ENCODE peak calls at places on chromosomes 6 and 20, in seven cellular contexts. W is psoas muscle, T is neural crest cell, P is mesothelial cell of epicardium, O is fibroblast of mammary gland, K is GM13977, H is fibroblast of pulmonary artery. A is an unnamed sample.

GRCh38 chr6:26270903-26271639 is 93.9 kb upstream of the BTN3A2 start:
- DNase-seq in W (peak), T (peak), P (peak), O (peak), K (peak), H (peak), A (peak)

GRCh38 chr6:39899540-39900295 is 34.5 kb downstream of the MOCS1 start:
- DNase-seq in W (no peak), T (no peak), P (no peak), O (no peak), K (no peak), H (no peak), A (no peak)

GRCh38 chr6:26087284-26088115 is at the start of gene HFE:
- DNase-seq in W (peak), T (peak), P (no peak), O (peak), K (no peak), H (peak), A (peak)

GRCh38 chr6:20182926-20183521 is 29.2 kb downstream of the MBOAT1 start:
- DNase-seq in W (no peak), T (no peak), P (no peak), O (no peak), K (no peak), H (no peak), A (no peak)

GRCh38 chr6:169886631-169887227 is 135.3 kb downstream of the ERMARD start:
- DNase-seq in W (no peak), T (no peak), P (no peak), O (no peak), K (no peak), H (no peak), A (no peak)

GRCh38 chr20:62417981-62418708 is 9.2 kb downstream of the RBBP8NL start:
- DNase-seq in W (no peak), T (no peak), P (no peak), O (no peak), K (no peak), H (no peak), A (no peak)

GRCh38 chr6:79777713-79778579 is 146.8 kb downstream of the SH3BGRL2 start:
- DNase-seq in W (peak), T (peak), P (peak), O (peak), K (peak), H (peak), A (peak)

GRCh38 chr6:110554966-110555460 is 78.6 kb upstream of the SLC22A16 start:
- DNase-seq in W (no peak), T (no peak), P (no peak), O (no peak), K (no peak), H (no peak), A (no peak)

GRCh38 chr6:4931530-4932505 is 72.0 kb downstream of the RPP40 start:
- DNase-seq in W (no peak), T (no peak), P (no peak), O (peak), K (no peak), H (no peak), A (no peak)

GRCh38 chr6:43178951-43179830 is 2.8 kb upstream of the CUL9 start:
- DNase-seq in W (no peak), T (no peak), P (no peak), O (no peak), K (no peak), H (no peak), A (no peak)

DNA sequence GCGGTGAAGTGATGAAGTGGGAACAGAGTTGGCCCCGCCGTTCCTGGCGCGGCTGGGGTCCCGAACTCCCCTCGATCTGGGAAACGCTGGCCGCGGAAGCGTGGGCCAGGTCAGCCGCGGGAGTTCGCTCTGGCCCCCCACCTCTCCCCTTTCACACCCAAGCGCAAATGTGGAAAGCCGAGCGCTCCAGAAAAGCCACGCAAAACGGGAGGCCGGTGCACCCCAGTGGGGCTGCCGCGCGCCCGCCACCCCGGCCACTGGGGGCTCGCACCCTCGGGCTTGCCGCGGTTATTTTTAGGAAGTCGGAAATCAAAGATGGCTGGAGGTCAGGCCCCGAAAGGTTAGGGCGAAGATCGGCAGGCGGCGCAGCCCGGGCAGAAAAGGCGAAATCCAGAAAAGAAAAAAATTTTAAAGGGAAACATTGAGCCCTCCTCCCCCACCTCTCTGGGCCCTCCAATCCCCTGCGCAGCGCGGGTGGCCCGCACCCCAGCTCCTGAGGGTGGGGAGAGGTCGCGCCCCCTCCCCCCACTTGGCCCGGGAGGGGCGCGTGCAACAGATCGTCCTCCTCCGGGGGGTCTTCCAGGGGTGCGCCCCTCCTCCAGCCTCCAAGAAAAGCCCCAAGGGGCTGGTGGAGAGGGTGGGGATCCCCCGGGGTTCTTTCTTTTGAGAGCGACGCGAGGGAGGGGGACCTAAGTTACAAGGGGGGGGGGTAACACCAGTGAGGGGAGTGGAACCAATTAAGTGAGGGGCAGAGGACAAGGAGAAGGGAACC is 915 bp downstream of the SALL4 start:
- DNase-seq in W (no peak), T (peak), P (no peak), O (no peak), K (no peak), H (no peak), A (no peak)
- TF ChIP-seq CTCF in W (no peak), T (peak), P (no peak), O (no peak), K (no peak), H (peak), A (no peak)

DNA sequence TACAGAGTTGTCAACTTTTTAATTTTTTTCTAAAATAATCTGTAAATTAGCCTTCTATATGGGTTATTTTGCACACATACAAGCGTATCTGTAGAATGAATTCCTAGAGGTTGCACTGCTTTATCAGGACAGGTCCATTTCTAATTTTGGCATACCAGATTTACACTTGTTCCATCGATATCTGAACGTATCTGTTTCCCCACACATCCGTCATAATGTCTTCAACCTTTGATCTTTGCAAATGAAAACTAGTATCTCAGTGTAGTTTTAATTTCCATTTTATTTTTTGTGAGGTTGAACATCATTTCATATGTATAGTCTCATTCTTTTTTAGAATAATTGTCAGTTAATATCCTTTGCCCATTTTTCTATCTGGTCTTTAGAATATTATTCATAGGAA is 22.7 kb downstream of the SENP6 start:
- DNase-seq in W (no peak), T (no peak), P (no peak), O (no peak), K (no peak), H (no peak), A (no peak)
- TF ChIP-seq CTCF in W (no peak), T (no peak), P (no peak), O (no peak), K (no peak), H (no peak), A (no peak)

GRCh38 chr6:50062051-50062450 is 12.3 kb upstream of the DEFB112 start:
- DNase-seq in W (no peak), T (no peak), P (no peak), O (no peak), K (no peak), H (no peak), A (no peak)
- TF ChIP-seq CTCF in W (no peak), T (peak), P (peak), O (peak), K (peak), H (no peak), A (peak)

GRCh38 chr20:16699287-16699686 is 30.5 kb upstream of the SNRPB2 start:
- DNase-seq in W (no peak), T (no peak), P (no peak), O (no peak), K (no peak), H (no peak), A (no peak)
- TF ChIP-seq CTCF in W (peak), T (no peak), P (no peak), O (no peak), K (no peak), H (no peak), A (no peak)

GRCh38 chr20:38315290-38315966 is 11.5 kb downstream of the BPI start:
- DNase-seq in W (no peak), T (no peak), P (no peak), O (peak), K (no peak), H (peak), A (no peak)
- TF ChIP-seq CTCF in W (no peak), T (no peak), P (no peak), O (no peak), K (no peak), H (peak), A (no peak)

GRCh38 chr20:24522452-24523330 is 53.3 kb downstream of the SYNDIG1 start:
- DNase-seq in W (no peak), T (no peak), P (no peak), O (no peak), K (no peak), H (no peak), A (no peak)
- TF ChIP-seq CTCF in W (no peak), T (no peak), P (no peak), O (no peak), K (no peak), H (no peak), A (no peak)

A was measured in GM10248.